ENCODE peak calls at places on chromosome 6, in four cellular contexts. X, Q, L and C are unnamed samples.

GRCh38 chr6:77092971-77093370 is 370.3 kb downstream of the HTR1B start:
- DNase-seq in X (no peak), Q (no peak), L (peak; percentile 85), C (no peak)

GRCh38 chr6:114024746-114025145 is 53.8 kb upstream of the HDAC2 start:
- DNase-seq in X (no peak), Q (no peak), L (peak; percentile 41), C (no peak)

GRCh38 chr6:161432546-161432945 is 158.7 kb upstream of the AGPAT4 start:
- DNase-seq in X (no peak), Q (no peak), L (no peak), C (no peak)

GRCh38 chr6:16849280-16850210 is 88.3 kb upstream of the ATXN1 start:
- DNase-seq in X (no peak), Q (peak; percentile 9), L (peak; percentile 79), C (peak; percentile 29)

GRCh38 chr6:52482903-52483670 is 62.9 kb downstream of the EFHC1 start:
- DNase-seq in X (peak; percentile 53), Q (no peak), L (peak; percentile 51), C (no peak)

GRCh38 chr6:127554435-127555006 is 22.5 kb upstream of the C6orf58 start:
- DNase-seq in X (no peak), Q (peak; percentile 51), L (peak; percentile 27), C (peak; percentile 12)

GRCh38 chr6:46053034-46053933 is 37.6 kb upstream of the CLIC5 start:
- DNase-seq in X (no peak), Q (no peak), L (no peak), C (peak; percentile 84)

GRCh38 chr6:71745525-71745924 is 140.8 kb upstream of the RIMS1 start:
- DNase-seq in X (no peak), Q (no peak), L (no peak), C (no peak)

GRCh38 chr6:74991573-74992332 is 214.1 kb downstream of the COL12A1 start:
- DNase-seq in X (no peak), Q (no peak), L (peak; percentile 38), C (no peak)

GRCh38 chr6:142945071-142945445 is at the start of gene HIVEP2:
- DNase-seq in X (peak; percentile 70), Q (peak; percentile 68), L (peak; percentile 87), C (peak; percentile 94)

GRCh38 chr6:15246217-15247211 is 645 bp downstream of the JARID2 start:
- DNase-seq in X (no peak), Q (no peak), L (peak; percentile 49), C (no peak)

GRCh38 chr6:30570760-30571084 is 520 bp upstream of the ABCF1 start:
- DNase-seq in X (peak; percentile 46), Q (no peak), L (no peak), C (no peak)

GRCh38 chr6:43669050-43669921 is 18.3 kb downstream of the MRPS18A start:
- DNase-seq in X (no peak), Q (no peak), L (peak; percentile 59), C (peak; percentile 51)

GRCh38 chr6:161536141-161536735 is 262.4 kb upstream of the AGPAT4 start:
- DNase-seq in X (no peak), Q (no peak), L (no peak), C (no peak)

GRCh38 chr6:48754631-48755030 is 643.6 kb upstream of the PTCHD4 start:
- DNase-seq in X (no peak), Q (no peak), L (no peak), C (no peak)

GRCh38 chr6:115708850-115709249 is 351.8 kb downstream of the FRK start:
- DNase-seq in X (no peak), Q (no peak), L (no peak), C (no peak)
- H3K4me2 ChIP-seq in X (no peak overlapping the region), Q (no peak overlapping the region), L (no peak overlapping the region), C (no peak overlapping the region)

GRCh38 chr6:167685654-167686053 is 141.1 kb upstream of the AFDN start:
- DNase-seq in X (no peak), Q (no peak), L (no peak), C (no peak)

GRCh38 chr6:167689278-167689677 is 137.4 kb upstream of the AFDN start:
- DNase-seq in X (no peak), Q (no peak), L (no peak), C (no peak)

GRCh38 chr6:167686204-167686893 is 140.4 kb upstream of the AFDN start:
- DNase-seq in X (no peak), Q (no peak), L (no peak), C (no peak)

GRCh38 chr6:167688123-167688522 is 138.6 kb upstream of the AFDN start:
- DNase-seq in X (no peak), Q (no peak), L (no peak), C (no peak)

DNA sequence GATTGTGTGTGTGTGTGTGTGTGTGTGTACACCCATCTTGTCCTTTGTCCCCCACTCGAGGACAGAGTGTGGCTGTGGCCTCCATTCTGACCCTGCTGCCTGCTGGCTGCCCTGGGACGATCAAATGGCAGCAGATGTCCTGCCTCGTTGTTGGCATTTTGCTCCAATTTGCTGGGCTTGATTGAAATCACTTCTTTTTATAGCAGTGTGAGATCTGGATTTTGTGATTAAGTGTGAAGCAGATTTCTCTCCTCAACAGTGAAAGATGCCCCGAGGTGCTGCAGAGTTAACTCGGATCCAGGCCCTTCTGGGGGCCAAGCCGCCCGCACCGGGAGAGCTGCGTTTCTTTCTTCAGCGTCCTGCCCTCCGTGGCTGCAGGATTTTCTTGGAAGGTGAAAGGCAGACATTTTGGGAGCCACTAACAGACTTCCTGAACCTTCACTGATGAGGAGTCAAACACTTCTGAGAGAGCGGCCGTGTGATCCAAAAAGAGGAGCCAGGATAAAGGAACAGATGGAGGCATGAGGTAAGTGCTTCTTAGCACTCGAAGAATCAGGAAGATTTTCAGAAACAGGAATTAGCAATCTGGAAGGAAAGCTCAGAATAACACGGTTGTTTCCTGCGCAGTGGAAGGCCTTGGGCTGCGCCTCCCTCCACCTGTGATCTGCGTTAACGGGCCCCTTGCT is 139.5 kb upstream of the AFDN start:
- DNase-seq in X (no peak), Q (no peak), L (no peak), C (no peak)
- H3K9me3 ChIP-seq in X (peaks cover 7% of the 10 kb centered on the region), Q (no peaks in the 10 kb centered on the region), L (peaks cover 49% of the 10 kb centered on the region), C (no peaks in the 10 kb centered on the region)

DNA sequence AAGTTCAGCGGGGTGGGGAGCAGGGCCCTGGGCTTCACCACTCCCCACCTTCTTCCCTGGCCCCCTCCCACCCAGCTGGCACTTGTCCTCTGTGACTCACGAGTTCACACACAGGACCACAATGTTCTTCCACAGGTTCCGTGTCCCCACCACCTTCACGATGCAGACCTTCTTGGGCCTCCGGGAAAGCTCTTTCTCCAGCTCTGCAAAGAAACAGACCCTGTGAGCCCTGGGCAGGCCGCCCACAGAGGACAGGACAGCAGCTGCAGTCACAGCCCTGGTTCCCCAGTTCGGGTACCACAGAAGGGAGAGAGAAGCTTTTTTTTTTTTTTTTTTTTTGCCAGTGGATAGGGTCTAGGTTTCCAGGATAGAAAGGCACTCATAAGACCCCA is 30.9 kb downstream of the PSMG4 start:
- DNase-seq in X (no peak), Q (no peak), L (no peak), C (no peak)
- H3K4me2 ChIP-seq in X (no peak overlapping the region), Q (no peak overlapping the region), L (no peak overlapping the region), C (no peak overlapping the region)

DNA sequence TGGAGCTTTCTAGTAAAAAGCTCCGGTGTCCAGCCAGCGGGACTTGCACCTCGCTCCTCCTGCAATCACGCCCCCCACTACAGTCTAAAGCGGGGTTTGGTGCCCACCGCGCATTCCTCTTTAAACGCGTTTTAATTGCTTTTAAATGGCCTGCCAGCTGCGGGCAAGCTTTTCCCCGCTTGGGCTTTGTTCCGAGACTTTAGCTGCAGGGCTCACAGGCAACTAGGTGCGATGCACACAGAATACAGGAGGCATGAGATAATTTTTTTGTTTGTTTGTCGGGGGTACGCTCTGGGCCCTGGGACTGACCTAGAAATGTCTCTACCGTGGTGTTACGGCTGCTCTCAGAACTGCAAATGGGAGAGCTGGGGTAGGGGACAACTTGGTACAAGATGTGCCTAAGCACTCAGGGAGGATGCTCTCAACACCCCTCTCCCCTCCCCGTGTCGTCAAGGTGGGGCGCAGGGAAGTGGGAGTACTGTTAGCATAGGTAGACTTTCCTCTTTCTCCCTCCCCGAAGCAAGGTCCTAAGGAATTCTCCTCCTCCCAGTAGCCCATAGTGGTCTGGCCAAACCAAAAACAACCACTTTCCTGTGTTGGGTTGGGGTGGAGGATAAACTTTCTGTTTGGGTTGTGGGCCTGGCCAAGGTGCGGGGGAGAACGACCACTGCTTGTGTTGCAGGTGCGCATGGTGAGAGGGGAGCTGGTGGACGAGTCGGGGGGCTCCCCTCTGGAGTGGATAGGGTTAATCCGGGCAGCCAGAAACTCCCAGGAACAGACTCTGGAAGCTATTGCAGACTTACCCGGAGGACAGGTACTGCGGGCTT is 1.6 kb downstream of the PRDM13 start:
- DNase-seq in X (no peak), Q (no peak), L (no peak), C (no peak)
- H3K9me3 ChIP-seq in X (no peaks in the 10 kb centered on the region), Q (no peaks in the 10 kb centered on the region), L (peaks cover 17% of the 10 kb centered on the region), C (no peaks in the 10 kb centered on the region)

DNA sequence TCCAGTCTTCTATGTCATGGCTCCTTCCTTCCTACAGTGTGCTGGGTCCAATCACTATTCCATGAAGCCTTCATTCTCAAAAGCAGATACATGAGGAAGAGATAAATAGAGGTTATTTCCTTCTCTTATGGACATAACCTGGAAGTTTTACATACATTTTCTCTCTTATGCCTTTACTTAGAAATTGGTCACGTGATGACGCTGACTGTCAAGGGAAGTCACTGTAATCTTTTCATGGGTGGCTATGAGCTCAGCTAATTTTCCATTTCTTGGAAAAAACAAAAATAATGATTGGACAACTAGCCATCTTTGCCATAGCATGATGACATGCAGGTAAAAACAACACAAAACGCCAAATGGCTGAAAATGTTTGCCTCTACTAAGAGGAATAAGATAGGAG is 151.6 kb upstream of the PRSS16 start:
- DNase-seq in X (no peak), Q (no peak), L (no peak), C (no peak)
- H3K4me2 ChIP-seq in X (no peak overlapping the region), Q (peak overlapping the region; percentile 82), L (no peak overlapping the region), C (peak overlapping the region; percentile 83)

GRCh38 chr6:164336455-164336854 is 921.9 kb downstream of the QKI start:
- DNase-seq in X (no peak), Q (no peak), L (no peak), C (no peak)

GRCh38 chr6:164337925-164338381 is 923.4 kb downstream of the QKI start:
- DNase-seq in X (no peak), Q (no peak), L (no peak), C (no peak)

DNA sequence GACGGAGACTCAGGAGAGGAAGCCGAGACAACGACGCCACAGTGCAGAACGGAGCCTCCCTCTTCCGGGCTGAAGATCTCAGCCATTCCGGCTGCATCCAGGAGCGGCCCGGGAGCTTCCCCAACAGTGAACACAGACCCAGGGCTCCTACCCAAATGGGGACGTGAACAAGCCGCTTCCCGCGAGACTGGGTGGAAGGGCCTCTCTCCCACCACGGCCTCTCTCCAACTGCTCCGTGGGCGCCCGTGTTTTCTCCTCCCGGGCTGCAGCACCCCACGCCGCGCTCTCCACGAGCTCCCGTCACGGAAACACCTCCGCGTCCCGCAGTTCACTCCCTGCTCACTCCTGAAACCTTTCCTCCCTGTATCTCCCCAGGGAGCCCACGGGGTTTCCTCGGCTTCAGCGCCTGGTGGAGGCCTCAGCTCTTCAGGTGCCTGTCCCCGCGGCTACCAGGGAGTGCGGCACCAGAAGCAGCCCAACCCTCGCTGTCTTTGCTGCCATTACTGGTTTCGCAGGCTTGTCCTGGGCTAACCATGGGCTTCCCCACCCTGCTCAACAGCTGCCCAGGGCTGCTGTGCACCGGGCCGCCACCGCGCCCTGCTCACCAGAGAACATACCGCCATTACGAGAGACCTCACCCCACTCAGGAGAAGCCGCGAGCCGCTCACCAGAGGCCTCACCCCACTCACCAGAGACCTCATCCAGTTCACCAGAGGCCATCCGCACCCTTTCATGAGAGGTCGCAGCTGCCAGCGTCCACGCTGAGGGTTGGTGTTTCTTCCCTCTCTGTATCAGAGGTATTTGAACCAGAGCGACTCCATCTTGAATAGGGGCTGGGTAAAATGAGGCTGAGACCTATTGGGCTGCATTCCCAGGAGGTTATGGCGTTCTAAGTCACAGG is 922.8 kb downstream of the QKI start:
- DNase-seq in X (peak; percentile 26), Q (no peak), L (no peak), C (no peak)
- H3K9me3 ChIP-seq in X (no peaks in the 10 kb centered on the region), Q (no peaks in the 10 kb centered on the region), L (peaks cover 13% of the 10 kb centered on the region), C (no peaks in the 10 kb centered on the region)